ENCODE peak calls at places on chromosomes 6 and 20, in five cellular contexts. M, A, C, I and Z are unnamed samples.

GRCh38 chr6:166361080-166361429 is 18.7 kb upstream of the SFT2D1 start:
- DNase-seq in M (no peak), A (no peak), C (peak), I (no peak), Z (no peak)

GRCh38 chr6:129490551-129491245 is 219.3 kb downstream of the ARHGAP18 start:
- DNase-seq in M (peak), A (no peak), C (peak), I (no peak), Z (peak)

GRCh38 chr6:90293319-90293937 is 3.2 kb downstream of the BACH2 start:
- DNase-seq in M (no peak), A (no peak), C (no peak), I (peak), Z (no peak)

GRCh38 chr6:155143610-155144106 is 120.2 kb upstream of the CLDN20 start:
- DNase-seq in M (no peak), A (no peak), C (no peak), I (no peak), Z (no peak)

GRCh38 chr6:939047-939363 is 246.1 kb upstream of the EXOC2 start:
- DNase-seq in M (no peak), A (no peak), C (no peak), I (no peak), Z (no peak)

GRCh38 chr6:75755704-75756103 is 6.7 kb downstream of the MYO6 start:
- DNase-seq in M (no peak), A (no peak), C (no peak), I (no peak), Z (no peak)

GRCh38 chr6:115067690-115068447 is 725.0 kb upstream of the HS3ST5 start:
- DNase-seq in M (no peak), A (no peak), C (no peak), I (no peak), Z (no peak)

GRCh38 chr6:26520088-26520839 is 17.9 kb upstream of the HMGN4 start:
- DNase-seq in M (no peak), A (peak), C (no peak), I (peak), Z (no peak)

GRCh38 chr6:52108128-52108527 is 20.7 kb upstream of the PKHD1 start:
- DNase-seq in M (no peak), A (peak), C (peak), I (no peak), Z (no peak)

GRCh38 chr20:12573428-12573827 is 435.3 kb upstream of the SPTLC3 start:
- DNase-seq in M (no peak), A (no peak), C (no peak), I (no peak), Z (no peak)

GRCh38 chr20:1330075-1330830 is 1.3 kb upstream of the SDCBP2 start:
- DNase-seq in M (no peak), A (no peak), C (no peak), I (no peak), Z (no peak)

GRCh38 chr6:142155091-142155490 is 8.0 kb downstream of the VTA1 start:
- DNase-seq in M (no peak), A (no peak), C (no peak), I (no peak), Z (no peak)

GRCh38 chr6:27592481-27593199 is 119.7 kb upstream of the ZNF184 start:
- DNase-seq in M (peak), A (peak), C (no peak), I (peak), Z (no peak)

GRCh38 chr6:49001856-49002255 is 461.2 kb downstream of the MMUT start:
- DNase-seq in M (no peak), A (no peak), C (peak), I (peak), Z (peak)

GRCh38 chr6:20464847-20465246 is 63.2 kb downstream of the E2F3 start:
- DNase-seq in M (no peak), A (no peak), C (no peak), I (no peak), Z (no peak)

GRCh38 chr20:49323622-49324238 is 45.9 kb upstream of the ZNFX1 start:
- DNase-seq in M (peak), A (no peak), C (peak), I (no peak), Z (peak)

GRCh38 chr20:58433759-58434158 is 44.7 kb downstream of the VAPB start:
- DNase-seq in M (no peak), A (no peak), C (peak), I (no peak), Z (peak)

GRCh38 chr20:21559305-21559704 is 45.4 kb upstream of the NKX2-2 start:
- DNase-seq in M (no peak), A (no peak), C (no peak), I (no peak), Z (no peak)

GRCh38 chr20:25058797-25059486 is 1.0 kb upstream of the ACSS1 start:
- DNase-seq in M (no peak), A (no peak), C (no peak), I (no peak), Z (no peak)

GRCh38 chr6:108592371-108593337 is 31.9 kb downstream of the FOXO3 start:
- DNase-seq in M (peak), A (peak), C (peak), I (no peak), Z (no peak)

GRCh38 chr20:3068986-3069900 is 2.2 kb upstream of the OXT start:
- DNase-seq in M (no peak), A (no peak), C (no peak), I (no peak), Z (peak)

GRCh38 chr6:22631101-22631500 is 61.7 kb downstream of the HDGFL1 start:
- DNase-seq in M (no peak), A (no peak), C (peak), I (no peak), Z (no peak)

GRCh38 chr20:58850693-58851174 is at the start of gene GNAS-AS1:
- DNase-seq in M (peak), A (peak), C (peak), I (peak), Z (peak)

GRCh38 chr20:63704749-63705117 is 3.0 kb downstream of the ARFRP1 start:
- DNase-seq in M (no peak), A (no peak), C (no peak), I (no peak), Z (no peak)

GRCh38 chr6:16961577-16961976 is 140.3 kb upstream of the STMND1 start:
- DNase-seq in M (no peak), A (no peak), C (no peak), I (no peak), Z (no peak)

GRCh38 chr6:119148102-119148824 is 69.8 kb upstream of the FAM184A start:
- DNase-seq in M (no peak), A (peak), C (peak), I (peak), Z (peak)

GRCh38 chr20:48467622-48468021 is 360.2 kb downstream of the PREX1 start:
- DNase-seq in M (no peak), A (no peak), C (no peak), I (no peak), Z (no peak)

GRCh38 chr20:43220612-43221011 is 30.9 kb upstream of the PTPRT start:
- DNase-seq in M (no peak), A (no peak), C (peak), I (no peak), Z (no peak)

GRCh38 chr6:34143884-34144580 is 1.9 kb downstream of the GRM4 start:
- DNase-seq in M (peak), A (peak), C (no peak), I (no peak), Z (no peak)

GRCh38 chr20:38073307-38074010 is 39.9 kb downstream of the RPRD1B start:
- DNase-seq in M (peak), A (peak), C (peak), I (peak), Z (peak)

GRCh38 chr6:41719796-41720620 is 15.4 kb downstream of the TFEB start:
- DNase-seq in M (no peak), A (no peak), C (no peak), I (no peak), Z (no peak)

GRCh38 chr6:33551538-33551937 is 28.5 kb downstream of the BAK1 start:
- DNase-seq in M (no peak), A (no peak), C (no peak), I (no peak), Z (no peak)

GRCh38 chr6:44054635-44055559 is 72.4 kb downstream of the MRPL14 start:
- DNase-seq in M (no peak), A (no peak), C (no peak), I (no peak), Z (no peak)